ENCODE peak calls at places on chromosomes 13 and 19, in four cellular contexts. W is SK-N-SH, R is MM.1S, P is neural progenitor cell. L is an unnamed sample.

GRCh38 chr13:100611678-100612492 is 23.3 kb upstream of the GGACT start:
- DNase-seq in W (no peak), R (no peak), P (no peak), L (no peak)

GRCh38 chr19:35645680-35646511 is 2.2 kb upstream of the COX6B1 start:
- DNase-seq in W (no peak), R (no peak), P (no peak), L (no peak)

GRCh38 chr19:13827656-13828055 is 32.4 kb downstream of the ZSWIM4 start:
- DNase-seq in W (no peak), R (no peak), P (no peak), L (peak; percentile 37)

GRCh38 chr19:3866798-3867638 is 1.8 kb downstream of the ZFR2 start:
- DNase-seq in W (peak; percentile 47), R (no peak), P (no peak), L (no peak)

GRCh38 chr13:59861676-59862075 is 302.1 kb downstream of the DIAPH3 start:
- DNase-seq in W (no peak), R (no peak), P (no peak), L (no peak)

GRCh38 chr19:10864538-10864899 is 6.8 kb upstream of the CARM1 start:
- DNase-seq in W (peak; percentile 91), R (peak; percentile 60), P (peak; percentile 87), L (peak; percentile 87)

GRCh38 chr13:114212096-114212495 is 22.6 kb upstream of the CDC16 start:
- DNase-seq in W (no peak), R (no peak), P (no peak), L (peak; percentile 51)

GRCh38 chr19:13441810-13442512 is 64.3 kb downstream of the CACNA1A start:
- DNase-seq in W (no peak), R (peak; percentile 49), P (peak; percentile 91), L (peak; percentile 60)

GRCh38 chr13:73399347-73400216 is 340.8 kb downstream of the KLF5 start:
- DNase-seq in W (no peak), R (no peak), P (no peak), L (no peak)

GRCh38 chr19:13404236-13404635 is 102.0 kb downstream of the CACNA1A start:
- DNase-seq in W (no peak), R (no peak), P (no peak), L (no peak)

GRCh38 chr19:32828643-32829344 is 40.8 kb downstream of the SLC7A9 start:
- DNase-seq in W (no peak), R (no peak), P (no peak), L (no peak)

GRCh38 chr19:1115646-1116420 is 12.0 kb downstream of the GPX4 start:
- DNase-seq in W (no peak), R (no peak), P (no peak), L (no peak)

GRCh38 chr13:42354246-42355117 is 82.5 kb downstream of the AKAP11 start:
- DNase-seq in W (no peak), R (no peak), P (peak; percentile 52), L (peak; percentile 69)

GRCh38 chr19:29004796-29005195 is 208.2 kb downstream of the UQCRFS1 start:
- DNase-seq in W (no peak), R (no peak), P (no peak), L (no peak)

GRCh38 chr19:13850910-13851753 is 25.8 kb upstream of the NANOS3 start:
- DNase-seq in W (peak; percentile 42), R (no peak), P (no peak), L (peak; percentile 96)

GRCh38 chr13:113545455-113545930 is 39.1 kb upstream of the TFDP1 start:
- DNase-seq in W (peak; percentile 59), R (no peak), P (no peak), L (peak; percentile 56)

GRCh38 chr19:40055832-40056504 is at the start of gene ZNF780B:
- DNase-seq in W (peak; percentile 81), R (peak; percentile 74), P (peak; percentile 63), L (peak; percentile 73)

GRCh38 chr13:72590091-72590490 is 137.3 kb downstream of the MZT1 start:
- DNase-seq in W (no peak), R (no peak), P (no peak), L (no peak)

GRCh38 chr13:32659736-32660135 is 73.5 kb downstream of the PDS5B start:
- DNase-seq in W (no peak), R (no peak), P (no peak), L (peak; percentile 6)

GRCh38 chr13:98216135-98216565 is 39.1 kb upstream of the RNF113B start:
- DNase-seq in W (peak; percentile 44), R (no peak), P (no peak), L (peak; percentile 96)

GRCh38 chr13:27644302-27644701 is 22.6 kb downstream of the POLR1D start:
- DNase-seq in W (no peak), R (no peak), P (no peak), L (peak; percentile 83)

GRCh38 chr19:43725468-43725867 is 9.6 kb downstream of the IRGC start:
- DNase-seq in W (no peak), R (no peak), P (no peak), L (no peak)

GRCh38 chr13:44816701-44817684 is 172.3 kb downstream of the NUFIP1 start:
- DNase-seq in W (no peak), R (no peak), P (no peak), L (peak; percentile 71)

GRCh38 chr19:33621065-33621785 is 528 bp upstream of the CHST8 start:
- DNase-seq in W (no peak), R (no peak), P (no peak), L (no peak)

GRCh38 chr13:43153436-43154082 is 130.2 kb downstream of the DNAJC15 start:
- DNase-seq in W (no peak), R (no peak), P (no peak), L (peak; percentile 33)

GRCh38 chr13:35724480-35724879 is 248.0 kb upstream of the MAB21L1 start:
- DNase-seq in W (no peak), R (no peak), P (no peak), L (peak; percentile 46)

GRCh38 chr13:98419786-98420559 is 156.9 kb downstream of the STK24 start:
- DNase-seq in W (no peak), R (no peak), P (no peak), L (no peak)

DNA sequence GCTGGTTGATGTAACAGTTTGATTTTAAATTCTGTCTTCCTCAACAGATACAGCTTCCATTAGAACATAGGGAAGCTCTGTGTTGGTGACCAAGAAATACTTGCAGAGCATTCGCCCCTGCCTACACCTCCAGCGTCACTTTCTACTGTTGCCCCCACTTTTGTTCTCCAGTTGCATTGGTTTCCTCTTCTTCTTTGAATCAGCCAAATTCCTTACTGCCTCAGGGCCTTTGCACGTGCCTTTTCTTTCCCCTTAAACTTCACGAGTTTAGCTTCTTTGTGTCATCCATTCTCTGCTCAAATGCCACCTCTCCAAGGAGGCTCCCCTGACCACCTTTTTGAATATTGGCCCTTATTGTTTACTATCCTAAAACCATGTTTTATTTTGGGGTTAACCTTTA is 5.7 kb downstream of the KLK5 start:
- DNase-seq in W (no peak), R (no peak), P (no peak), L (no peak)
- H3F3A ChIP-seq in W (no peaks in the 10 kb centered on the region), R (no peaks in the 10 kb centered on the region), P (no peaks in the 10 kb centered on the region), L (no peaks in the 10 kb centered on the region)

GRCh38 chr19:38266981-38267597 is 2.7 kb downstream of the SPINT2 start:
- DNase-seq in W (no peak), R (no peak), P (no peak), L (peak; percentile 72)

GRCh38 chr19:38263696-38264485 is 482 bp upstream of the SPINT2 start:
- DNase-seq in W (peak; percentile 44), R (peak; percentile 79), P (no peak), L (peak; percentile 64)

GRCh38 chr19:38264486-38265212 is at the start of gene SPINT2:
- DNase-seq in W (peak; percentile 72), R (peak; percentile 65), P (peak; percentile 95), L (peak; percentile 26)

GRCh38 chr19:38266070-38266469 is 1.7 kb downstream of the SPINT2 start:
- DNase-seq in W (no peak), R (no peak), P (no peak), L (no peak)

DNA sequence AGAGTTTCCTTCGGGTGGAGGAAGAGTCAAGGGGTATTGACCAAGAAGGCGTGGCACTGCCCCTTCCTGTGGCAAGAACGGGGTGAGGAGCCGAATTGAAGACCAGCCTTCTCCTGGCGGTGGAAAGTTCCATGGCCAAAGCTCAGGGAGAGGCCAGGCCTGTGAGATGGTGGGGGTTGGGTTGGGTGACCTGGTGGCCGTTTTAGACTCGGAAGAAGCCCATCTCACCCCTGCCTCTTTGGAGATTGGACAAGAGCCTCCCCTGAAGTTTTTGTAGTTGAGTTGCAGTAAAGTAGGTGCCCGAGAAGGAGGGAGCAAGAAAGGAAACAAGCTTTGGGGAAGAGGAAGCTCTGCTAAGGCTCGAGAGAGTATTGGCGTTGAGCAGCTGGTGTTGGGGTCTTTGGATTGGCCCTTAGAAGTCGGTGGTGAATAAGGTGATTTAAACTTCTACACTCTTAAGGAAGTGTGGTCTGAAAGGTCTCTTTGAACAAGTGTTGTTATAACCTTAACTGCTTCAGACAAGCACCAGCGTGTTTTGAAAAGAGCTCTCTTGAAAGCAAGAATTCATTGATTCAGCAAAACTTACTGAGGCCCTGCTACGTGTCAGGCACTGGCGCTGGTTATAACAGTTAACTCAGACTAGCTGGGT is 964 bp downstream of the SPINT2 start:
- DNase-seq in W (no peak), R (no peak), P (no peak), L (no peak)
- H3F3A ChIP-seq in W (no peaks in the 10 kb centered on the region), R (no peaks in the 10 kb centered on the region), P (peaks cover 27% of the 10 kb centered on the region), L (peaks cover 20% of the 10 kb centered on the region)

GRCh38 chr19:45517641-45518468 is 10.6 kb downstream of the VASP start:
- DNase-seq in W (no peak), R (no peak), P (no peak), L (no peak)

GRCh38 chr19:45517238-45517637 is 10.0 kb downstream of the VASP start:
- DNase-seq in W (no peak), R (no peak), P (no peak), L (no peak)

GRCh38 chr19:45515081-45515624 is 7.9 kb downstream of the VASP start:
- DNase-seq in W (no peak), R (no peak), P (no peak), L (no peak)

GRCh38 chr19:45514376-45515051 is 7.2 kb downstream of the VASP start:
- DNase-seq in W (no peak), R (no peak), P (no peak), L (no peak)

DNA sequence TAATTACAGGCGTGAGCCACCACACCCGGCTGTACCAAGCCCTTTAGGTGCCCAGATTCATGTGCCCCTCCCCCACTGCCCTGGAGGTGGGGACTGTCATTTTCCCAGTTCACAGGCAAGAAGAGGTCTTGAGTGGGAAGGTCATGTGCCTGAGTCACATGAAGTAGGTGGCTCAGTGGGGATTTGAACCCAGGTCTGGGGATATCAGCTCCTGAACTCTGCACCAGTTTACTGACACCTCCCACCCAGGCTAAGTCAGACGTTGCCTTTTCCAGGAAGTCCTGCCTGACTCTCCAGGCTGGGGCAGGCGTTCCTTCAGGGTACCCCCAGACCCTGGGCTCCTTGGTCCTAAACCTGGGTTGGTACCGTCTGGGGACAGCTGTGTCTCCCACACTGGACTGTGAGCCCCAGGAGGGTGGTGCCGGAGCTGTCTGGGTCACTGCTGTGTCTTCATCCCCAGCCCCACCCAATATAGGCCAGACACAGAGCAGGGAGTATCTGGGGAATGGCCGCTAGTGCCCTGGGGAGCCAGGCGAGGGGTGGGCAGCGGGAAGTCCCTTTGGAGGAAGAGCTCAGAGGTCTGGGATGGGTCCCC is 8.6 kb downstream of the VASP start:
- DNase-seq in W (no peak), R (no peak), P (no peak), L (no peak)
- H3F3A ChIP-seq in W (peaks cover 6% of the 10 kb centered on the region), R (no peaks in the 10 kb centered on the region), P (no peaks in the 10 kb centered on the region), L (peaks cover 6% of the 10 kb centered on the region)

GRCh38 chr19:49102303-49102702 is 11.9 kb upstream of the LIN7B start:
- DNase-seq in W (no peak), R (no peak), P (no peak), L (no peak)

GRCh38 chr19:49103331-49104085 is 10.7 kb upstream of the LIN7B start:
- DNase-seq in W (no peak), R (no peak), P (no peak), L (no peak)

GRCh38 chr19:49101160-49101559 is 13.0 kb upstream of the LIN7B start:
- DNase-seq in W (no peak), R (no peak), P (no peak), L (no peak)

GRCh38 chr19:49106648-49107135 is 7.5 kb upstream of the LIN7B start:
- DNase-seq in W (peak; percentile 80), R (peak; percentile 50), P (peak; percentile 76), L (peak; percentile 67)

GRCh38 chr19:49104229-49104864 is 9.8 kb upstream of the LIN7B start:
- DNase-seq in W (no peak), R (no peak), P (no peak), L (no peak)
- H3F3A ChIP-seq in W (peaks cover 56% of the 10 kb centered on the region), R (peaks cover 16% of the 10 kb centered on the region), P (peaks cover 62% of the 10 kb centered on the region), L (peaks cover 25% of the 10 kb centered on the region)